ENCODE peak calls at places on chromosomes 13 and 19, in seven cellular contexts. K is H4, N is midbrain, O is GM10248, H is NCI-H1105, R is T-helper 1 cell, W is HepG2. G is an unnamed sample.

GRCh38 chr19:46198756-46199155 is 30.8 kb upstream of the IGFL1 start:
- DNase-seq in O (no peak), H (no peak), N (no peak), R (no peak), K (peak), W (no peak), G (no peak)

GRCh38 chr19:19475845-19476828 is 39.2 kb downstream of the TSSK6 start:
- DNase-seq in N (no peak), K (no peak), R (no peak), W (peak), H (no peak), O (no peak), G (no peak)

GRCh38 chr13:48828962-48829405 is 146.7 kb upstream of the FNDC3A start:
- DNase-seq in N (no peak), K (no peak), H (peak), O (no peak), R (no peak), W (no peak), G (no peak)

GRCh38 chr19:40398417-40399056 is 8.6 kb upstream of the HIPK4 start:
- DNase-seq in H (peak), N (no peak), R (peak), O (peak), K (no peak), W (no peak), G (peak)

GRCh38 chr13:33797622-33798021 is 20.3 kb upstream of the RFC3 start:
- DNase-seq in O (no peak), N (no peak), K (peak), W (no peak), H (no peak), R (no peak), G (no peak)

GRCh38 chr13:76846363-76846762 is 39.8 kb downstream of the KCTD12 start:
- DNase-seq in N (no peak), R (no peak), H (no peak), O (no peak), W (no peak), K (no peak), G (no peak)

GRCh38 chr19:44603201-44603945 is 10.0 kb upstream of the IGSF23 start:
- DNase-seq in W (no peak), K (peak), H (no peak), N (no peak), R (no peak), O (no peak), G (no peak)

GRCh38 chr19:47389150-47389556 is 30.2 kb downstream of the MEIS3 start:
- DNase-seq in H (no peak), O (no peak), R (no peak), N (no peak), W (peak), K (no peak), G (no peak)

GRCh38 chr13:49679244-49679643 is 12.0 kb downstream of the EBPL start:
- DNase-seq in R (no peak), H (no peak), N (peak), O (peak), K (peak), W (peak), G (no peak)

GRCh38 chr19:57560049-57560491 is 407 bp upstream of the ZNF550 start:
- DNase-seq in K (no peak), R (no peak), W (no peak), H (no peak), O (no peak), N (no peak), G (no peak)

GRCh38 chr13:102584423-102584822 is 12.4 kb upstream of the TPP2 start:
- DNase-seq in R (no peak), W (no peak), H (no peak), K (no peak), N (no peak), O (no peak), G (no peak)

GRCh38 chr13:40456397-40456958 is 210.0 kb downstream of the FOXO1 start:
- DNase-seq in R (no peak), N (no peak), W (no peak), K (no peak), O (no peak), H (no peak), G (no peak)

GRCh38 chr13:74173822-74174221 is 39.6 kb upstream of the KLF12 start:
- DNase-seq in H (no peak), K (no peak), R (no peak), N (no peak), W (no peak), O (no peak), G (no peak)

GRCh38 chr13:43227721-43228120 is 204.3 kb downstream of the DNAJC15 start:
- DNase-seq in W (no peak), R (no peak), K (peak), O (no peak), N (no peak), H (no peak), G (no peak)

GRCh38 chr13:84870190-84870589 is 929.0 kb downstream of the SLITRK6 start:
- DNase-seq in O (no peak), K (peak), N (no peak), R (no peak), H (no peak), W (peak), G (no peak)

GRCh38 chr19:40283414-40284250 is 1.5 kb downstream of the AKT2 start:
- DNase-seq in R (no peak), W (peak), N (no peak), K (peak), O (no peak), H (no peak), G (no peak)

GRCh38 chr19:6103217-6103644 is 7.1 kb downstream of the RFX2 start:
- DNase-seq in H (no peak), O (no peak), R (no peak), W (no peak), K (no peak), N (no peak), G (no peak)

GRCh38 chr13:36251528-36251927 is 37.2 kb upstream of the SOHLH2 start:
- DNase-seq in H (no peak), W (no peak), N (no peak), K (no peak), O (no peak), R (no peak), G (no peak)

GRCh38 chr19:50649433-50650391 is at the start of gene C19orf81:
- DNase-seq in N (no peak), R (no peak), W (no peak), K (peak), O (no peak), H (no peak), G (no peak)

GRCh38 chr19:33375760-33376159 is 2.3 kb downstream of the CEBPG start:
- DNase-seq in N (no peak), K (no peak), R (no peak), H (no peak), O (no peak), W (peak), G (no peak)

GRCh38 chr19:10766681-10767201 is 48.9 kb downstream of the DNM2 start:
- DNase-seq in R (no peak), O (no peak), W (no peak), N (peak), H (peak), K (no peak), G (no peak)

GRCh38 chr13:99307648-99308339 is 595 bp upstream of the GPR183 start:
- DNase-seq in W (no peak), O (no peak), N (no peak), K (no peak), H (no peak), R (no peak), G (peak)

GRCh38 chr13:112522578-112522977 is 65.4 kb downstream of the TUBGCP3 start:
- DNase-seq in H (no peak), R (no peak), N (no peak), K (no peak), O (no peak), W (no peak), G (no peak)

GRCh38 chr13:50283017-50283416 is 267.8 kb downstream of the KCNRG start:
- DNase-seq in H (no peak), W (peak), N (no peak), O (no peak), R (no peak), K (no peak), G (no peak)

GRCh38 chr19:31139871-31140505 is 209.2 kb downstream of the TSHZ3 start:
- DNase-seq in W (no peak), K (no peak), O (no peak), H (no peak), R (no peak), N (no peak), G (no peak)

GRCh38 chr13:30108913-30109237 is 198.5 kb downstream of the KATNAL1 start:
- DNase-seq in W (peak), K (no peak), N (no peak), R (no peak), H (peak), O (no peak), G (no peak)

GRCh38 chr13:29453657-29454056 is 141.8 kb downstream of the SLC7A1 start:
- DNase-seq in K (no peak), R (no peak), O (no peak), W (no peak), N (no peak), H (no peak), G (no peak)

GRCh38 chr19:9847087-9847671 is 12.1 kb downstream of the PIN1 start:
- DNase-seq in O (no peak), N (no peak), H (no peak), R (no peak), W (peak), K (peak), G (peak)

GRCh38 chr13:99600318-99600717 is 99.0 kb downstream of the TM9SF2 start:
- DNase-seq in N (no peak), W (peak), K (no peak), O (no peak), R (no peak), H (no peak), G (no peak)

GRCh38 chr19:17687857-17688784 is at the start of gene UNC13A:
- DNase-seq in O (peak), N (peak), W (no peak), K (no peak), H (peak), R (peak), G (peak)

GRCh38 chr13:71775946-71776345 is 91.1 kb downstream of the DACH1 start:
- DNase-seq in R (no peak), N (no peak), H (no peak), O (no peak), K (no peak), W (no peak), G (no peak)

GRCh38 chr13:51494151-51494550 is 41.3 kb upstream of the INTS6 start:
- DNase-seq in W (no peak), K (no peak), O (no peak), H (no peak), R (no peak), N (no peak), G (no peak)

GRCh38 chr13:66826398-66826797 is 403.7 kb downstream of the PCDH9 start:
- DNase-seq in O (no peak), R (no peak), N (no peak), K (no peak), W (no peak), H (no peak), G (no peak)

GRCh38 chr19:54364775-54365257 is at the start of gene LAIR1:
- DNase-seq in H (no peak), W (no peak), R (no peak), N (peak), O (no peak), K (no peak), G (peak)